ENCODE peak calls at places on chromosomes 16 and 17, in ten cellular contexts. I, E, B, K, F, L, D, J, P and V are unnamed samples.
A peak's percentile ranks its signal among the peaks of the same experiment; 100 is the strongest.

GRCh38 chr17:40111221-40112128 is 10.3 kb upstream of the MSL1 start:
- DNase-seq in I (peak; percentile 97), E (peak; percentile 88), B (peak; percentile 53), K (peak; percentile 96), F (peak; percentile 92), L (peak; percentile 95), D (peak; percentile 96), J (peak; percentile 92), P (peak; percentile 56), V (peak; percentile 82)

GRCh38 chr16:47734987-47735594 is 274.0 kb downstream of the PHKB start:
- DNase-seq in I (no peak), E (no peak), B (no peak), K (peak; percentile 54), F (no peak), L (no peak), D (no peak), J (no peak), P (no peak), V (no peak)

GRCh38 chr16:67667817-67668494 is 1.3 kb downstream of the C16orf86 start:
- DNase-seq in I (peak; percentile 96), E (peak; percentile 95), B (peak; percentile 65), K (peak; percentile 96), F (peak; percentile 90), L (peak; percentile 93), D (peak; percentile 99), J (peak; percentile 95), P (peak; percentile 66), V (peak; percentile 93)

GRCh38 chr16:3983081-3983520 is 102.6 kb upstream of the CREBBP start:
- DNase-seq in I (peak; percentile 68), E (peak; percentile 34), B (peak; percentile 19), K (peak; percentile 92), F (no peak), L (peak; percentile 55), D (peak; percentile 88), J (peak; percentile 81), P (no peak), V (peak; percentile 78)

GRCh38 chr17:82835766-82836512 is 3.9 kb downstream of the ZNF750 start:
- DNase-seq in I (no peak), E (no peak), B (no peak), K (no peak), F (peak; percentile 58), L (no peak), D (no peak), J (no peak), P (no peak), V (no peak)

GRCh38 chr17:77591231-77591785 is 367.2 kb upstream of the TNRC6C start:
- DNase-seq in I (no peak), E (no peak), B (no peak), K (no peak), F (no peak), L (no peak), D (no peak), J (no peak), P (no peak), V (no peak)

GRCh38 chr16:12210258-12210880 is 233.8 kb downstream of the SNX29 start:
- DNase-seq in I (no peak), E (no peak), B (no peak), K (peak; percentile 10), F (no peak), L (no peak), D (no peak), J (no peak), P (no peak), V (no peak)

GRCh38 chr16:21950782-21951521 is 2.2 kb upstream of the UQCRC2 start:
- DNase-seq in I (peak; percentile 54), E (peak; percentile 37), B (no peak), K (peak; percentile 25), F (no peak), L (peak; percentile 27), D (peak; percentile 49), J (peak; percentile 44), P (no peak), V (peak; percentile 18)

GRCh38 chr16:22299036-22299435 is 1.8 kb downstream of the POLR3E start:
- DNase-seq in I (no peak), E (no peak), B (no peak), K (no peak), F (no peak), L (no peak), D (no peak), J (no peak), P (no peak), V (no peak)

GRCh38 chr17:75005291-75005690 is 7.2 kb upstream of the MRPL58 start:
- DNase-seq in I (no peak), E (no peak), B (no peak), K (no peak), F (no peak), L (no peak), D (no peak), J (no peak), P (no peak), V (no peak)

GRCh38 chr16:89035013-89035697 is 58.1 kb upstream of the CBFA2T3 start:
- DNase-seq in I (no peak), E (no peak), B (no peak), K (no peak), F (no peak), L (no peak), D (peak; percentile 90), J (no peak), P (no peak), V (no peak)

GRCh38 chr17:73109603-73110002 is 17.1 kb upstream of the SLC39A11 start:
- DNase-seq in I (no peak), E (no peak), B (no peak), K (no peak), F (no peak), L (no peak), D (no peak), J (no peak), P (no peak), V (no peak)

GRCh38 chr16:68519225-68519745 is 19.8 kb upstream of the ZFP90 start:
- DNase-seq in I (no peak), E (no peak), B (no peak), K (no peak), F (no peak), L (no peak), D (no peak), J (no peak), P (no peak), V (no peak)

GRCh38 chr17:48498168-48498840 is 32.5 kb downstream of the HOXB1 start:
- DNase-seq in I (no peak), E (no peak), B (no peak), K (peak; percentile 70), F (peak; percentile 96), L (no peak), D (peak; percentile 14), J (peak; percentile 36), P (no peak), V (no peak)